ENCODE peak calls at places on chromosomes 12 and 14, in five cellular contexts. One of them, this sample, is unnamed.

GRCh38 chr12:25004447-25004846 is 55.5 kb upstream of the BCAT1 start:
- DNase-seq in left kidney: no peak
- DNase-seq in osteocyte: no peak
- DNase-seq in NCI-H446: no peak
- DNase-seq in foreskin fibroblast: no peak
- DNase-seq in this sample: no peak

GRCh38 chr14:99326041-99326710 is 54.2 kb upstream of the BCL11B start:
- DNase-seq in osteocyte: peak
- DNase-seq in left kidney: no peak
- DNase-seq in NCI-H446: no peak
- DNase-seq in foreskin fibroblast: no peak
- DNase-seq in this sample: no peak

GRCh38 chr12:98371419-98371818 is 144.0 kb upstream of the TMPO start:
- DNase-seq in foreskin fibroblast: no peak
- DNase-seq in NCI-H446: no peak
- DNase-seq in osteocyte: no peak
- DNase-seq in left kidney: no peak
- DNase-seq in this sample: no peak

GRCh38 chr14:73265721-73266046 is 28.4 kb downstream of the PAPLN start:
- DNase-seq in osteocyte: no peak
- DNase-seq in left kidney: no peak
- DNase-seq in foreskin fibroblast: no peak
- DNase-seq in NCI-H446: no peak
- DNase-seq in this sample: no peak

GRCh38 chr12:131555197-131555820 is 155.6 kb upstream of the SFSWAP start:
- DNase-seq in osteocyte: no peak
- DNase-seq in NCI-H446: no peak
- DNase-seq in left kidney: no peak
- DNase-seq in foreskin fibroblast: no peak
- DNase-seq in this sample: no peak

GRCh38 chr14:51539571-51540037 is 112.1 kb upstream of the FRMD6 start:
- DNase-seq in osteocyte: no peak
- DNase-seq in NCI-H446: peak
- DNase-seq in foreskin fibroblast: peak
- DNase-seq in left kidney: peak
- DNase-seq in this sample: no peak

GRCh38 chr14:35254736-35255135 is 37.4 kb upstream of the PSMA6 start:
- DNase-seq in left kidney: no peak
- DNase-seq in foreskin fibroblast: no peak
- DNase-seq in NCI-H446: no peak
- DNase-seq in osteocyte: no peak
- DNase-seq in this sample: no peak

GRCh38 chr14:22008098-22008412 is 334.4 kb upstream of the OR4E1 start:
- DNase-seq in NCI-H446: no peak
- DNase-seq in left kidney: no peak
- DNase-seq in osteocyte: no peak
- DNase-seq in foreskin fibroblast: no peak
- DNase-seq in this sample: no peak

GRCh38 chr12:82527165-82527780 is 159.4 kb upstream of the TMTC2 start:
- DNase-seq in osteocyte: no peak
- DNase-seq in left kidney: peak
- DNase-seq in NCI-H446: peak
- DNase-seq in foreskin fibroblast: peak
- DNase-seq in this sample: peak

GRCh38 chr12:105803292-105803691 is 335.5 kb downstream of the NUAK1 start:
- DNase-seq in NCI-H446: no peak
- DNase-seq in osteocyte: no peak
- DNase-seq in left kidney: no peak
- DNase-seq in foreskin fibroblast: no peak
- DNase-seq in this sample: no peak

GRCh38 chr12:68745376-68745903 is 536 bp upstream of the SLC35E3 start:
- DNase-seq in left kidney: no peak
- DNase-seq in osteocyte: no peak
- DNase-seq in NCI-H446: no peak
- DNase-seq in foreskin fibroblast: no peak
- DNase-seq in this sample: no peak

GRCh38 chr12:130007771-130008170 is 103.9 kb upstream of the TMEM132D start:
- DNase-seq in osteocyte: no peak
- DNase-seq in foreskin fibroblast: no peak
- DNase-seq in NCI-H446: no peak
- DNase-seq in left kidney: no peak
- DNase-seq in this sample: no peak

GRCh38 chr12:81699572-81699971 is 59.6 kb downstream of the PPFIA2 start:
- DNase-seq in foreskin fibroblast: no peak
- DNase-seq in left kidney: no peak
- DNase-seq in osteocyte: no peak
- DNase-seq in NCI-H446: no peak
- DNase-seq in this sample: no peak

GRCh38 chr14:67510836-67511235 is 22.3 kb upstream of the PLEKHH1 start:
- DNase-seq in NCI-H446: no peak
- DNase-seq in left kidney: no peak
- DNase-seq in osteocyte: no peak
- DNase-seq in foreskin fibroblast: peak
- DNase-seq in this sample: no peak

GRCh38 chr12:12365931-12366431 is 9.1 kb downstream of the BORCS5 start:
- DNase-seq in left kidney: no peak
- DNase-seq in NCI-H446: no peak
- DNase-seq in osteocyte: no peak
- DNase-seq in foreskin fibroblast: peak
- DNase-seq in this sample: no peak

GRCh38 chr12:97426485-97427116 is 36.0 kb upstream of the RMST start:
- DNase-seq in NCI-H446: no peak
- DNase-seq in left kidney: peak
- DNase-seq in foreskin fibroblast: no peak
- DNase-seq in osteocyte: no peak
- DNase-seq in this sample: no peak

GRCh38 chr12:1533602-1534304 is 60.6 kb downstream of the FBXL14 start:
- DNase-seq in NCI-H446: no peak
- DNase-seq in left kidney: peak
- DNase-seq in foreskin fibroblast: peak
- DNase-seq in osteocyte: peak
- DNase-seq in this sample: no peak

GRCh38 chr12:111685322-111685810 is 390 bp downstream of the BRAP start:
- DNase-seq in foreskin fibroblast: no peak
- DNase-seq in osteocyte: no peak
- DNase-seq in left kidney: no peak
- DNase-seq in NCI-H446: no peak
- DNase-seq in this sample: peak

GRCh38 chr12:20646239-20646827 is 48.8 kb upstream of the SLCO1C1 start:
- DNase-seq in foreskin fibroblast: peak
- DNase-seq in NCI-H446: peak
- DNase-seq in osteocyte: no peak
- DNase-seq in left kidney: peak
- DNase-seq in this sample: no peak

GRCh38 chr12:111201495-111202236 is 167.2 kb downstream of the PHETA1 start:
- DNase-seq in foreskin fibroblast: no peak
- DNase-seq in NCI-H446: no peak
- DNase-seq in left kidney: no peak
- DNase-seq in osteocyte: no peak
- DNase-seq in this sample: no peak

GRCh38 chr14:47276931-47277330 is 398.5 kb downstream of the MDGA2 start:
- DNase-seq in foreskin fibroblast: no peak
- DNase-seq in osteocyte: no peak
- DNase-seq in NCI-H446: no peak
- DNase-seq in left kidney: no peak
- DNase-seq in this sample: peak

GRCh38 chr14:102540310-102541028 is 30.9 kb upstream of the ANKRD9 start:
- DNase-seq in left kidney: peak
- DNase-seq in NCI-H446: peak
- DNase-seq in osteocyte: peak
- DNase-seq in foreskin fibroblast: peak
- DNase-seq in this sample: no peak

GRCh38 chr12:93115646-93116045 is 186.6 kb upstream of the EEA1 start:
- DNase-seq in left kidney: no peak
- DNase-seq in osteocyte: no peak
- DNase-seq in foreskin fibroblast: peak
- DNase-seq in NCI-H446: peak
- DNase-seq in this sample: no peak

GRCh38 chr14:52338282-52338681 is 24.2 kb downstream of the PTGER2 start:
- DNase-seq in osteocyte: no peak
- DNase-seq in NCI-H446: peak
- DNase-seq in left kidney: no peak
- DNase-seq in foreskin fibroblast: peak
- DNase-seq in this sample: peak

GRCh38 chr12:92118826-92119536 is 26.7 kb downstream of the BTG1 start:
- DNase-seq in left kidney: no peak
- DNase-seq in NCI-H446: no peak
- DNase-seq in osteocyte: no peak
- DNase-seq in foreskin fibroblast: no peak
- DNase-seq in this sample: no peak

GRCh38 chr14:25862068-25862467 is 735.8 kb downstream of the NOVA1 start:
- DNase-seq in osteocyte: no peak
- DNase-seq in NCI-H446: peak
- DNase-seq in left kidney: no peak
- DNase-seq in foreskin fibroblast: no peak
- DNase-seq in this sample: no peak

GRCh38 chr14:55430024-55430690 is 10.3 kb downstream of the TBPL2 start:
- DNase-seq in foreskin fibroblast: peak
- DNase-seq in osteocyte: no peak
- DNase-seq in NCI-H446: peak
- DNase-seq in left kidney: peak
- DNase-seq in this sample: peak

GRCh38 chr14:52079239-52079956 is 10.5 kb upstream of the NID2 start:
- DNase-seq in left kidney: no peak
- DNase-seq in NCI-H446: no peak
- DNase-seq in osteocyte: no peak
- DNase-seq in foreskin fibroblast: peak
- DNase-seq in this sample: no peak

GRCh38 chr12:85369365-85370154 is 89.5 kb downstream of the ALX1 start:
- DNase-seq in foreskin fibroblast: no peak
- DNase-seq in left kidney: no peak
- DNase-seq in osteocyte: no peak
- DNase-seq in NCI-H446: no peak
- DNase-seq in this sample: no peak

GRCh38 chr14:56100556-56100955 is 17.7 kb upstream of the PELI2 start:
- DNase-seq in foreskin fibroblast: peak
- DNase-seq in NCI-H446: no peak
- DNase-seq in osteocyte: no peak
- DNase-seq in left kidney: no peak
- DNase-seq in this sample: no peak

This sample was measured in WERI-Rb-1.